ENCODE peak calls at places on chromosomes 16 and 17, in nine cellular contexts. J, R, K, M, L, W, T, G and B are unnamed samples.

GRCh38 chr16:70396209-70396904 is 42.5 kb downstream of the ST3GAL2 start:
- DNase-seq in R (no peak), G (peak), K (no peak), T (no peak), J (no peak), M (no peak), W (peak), L (no peak), B (peak)

GRCh38 chr17:2237521-2237921 is 66.1 kb downstream of the SMG6 start:
- DNase-seq in T (peak), G (no peak), L (no peak), M (no peak), K (no peak), R (no peak), J (no peak), W (no peak), B (no peak)

GRCh38 chr17:17021194-17021863 is 20.9 kb upstream of the MPRIP start:
- DNase-seq in G (no peak), W (no peak), M (no peak), K (no peak), R (no peak), T (peak), L (peak), J (no peak), B (no peak)

GRCh38 chr16:75085556-75085955 is 31.0 kb downstream of the LDHD start:
- DNase-seq in K (no peak), L (no peak), W (no peak), R (no peak), J (no peak), T (no peak), M (no peak), G (no peak), B (no peak)

GRCh38 chr17:34997355-34997862 is 17.1 kb downstream of the LIG3 start:
- DNase-seq in W (peak), J (peak), L (peak), G (no peak), T (peak), M (no peak), K (no peak), R (no peak), B (peak)

GRCh38 chr17:17036520-17036998 is 5.7 kb upstream of the MPRIP start:
- DNase-seq in T (no peak), R (no peak), K (no peak), L (no peak), W (peak), M (no peak), G (no peak), J (no peak), B (no peak)

GRCh38 chr17:67549787-67550186 is 167.9 kb upstream of the NOL11 start:
- DNase-seq in G (no peak), M (no peak), L (no peak), K (no peak), W (no peak), J (no peak), R (no peak), T (peak), B (no peak)

GRCh38 chr17:69500911-69501429 is 86.5 kb downstream of the MAP2K6 start:
- DNase-seq in L (no peak), K (no peak), G (no peak), T (no peak), R (no peak), W (no peak), J (peak), M (no peak), B (no peak)

GRCh38 chr17:76909971-76910760 is 42.0 kb downstream of the MGAT5B start:
- DNase-seq in J (peak), M (peak), L (no peak), K (peak), W (peak), G (no peak), T (peak), R (peak), B (peak)

GRCh38 chr17:42289863-42290165 is 1.5 kb downstream of the STAT5A start:
- DNase-seq in J (no peak), W (no peak), G (peak), M (no peak), R (no peak), K (no peak), T (no peak), L (no peak), B (no peak)

GRCh38 chr16:63612462-63613227 is 1509.2 kb downstream of the CDH11 start:
- DNase-seq in K (no peak), W (peak), R (no peak), M (no peak), J (no peak), G (no peak), T (no peak), L (no peak), B (no peak)

GRCh38 chr16:88195911-88196465 is 186.8 kb upstream of the ZNF469 start:
- DNase-seq in G (no peak), R (no peak), L (no peak), T (no peak), J (no peak), W (no peak), K (no peak), M (no peak), B (no peak)

GRCh38 chr17:51555153-51555552 is 294.8 kb downstream of the UTP18 start:
- DNase-seq in J (no peak), M (no peak), T (no peak), G (no peak), L (no peak), K (no peak), W (no peak), R (no peak), B (no peak)

GRCh38 chr16:21646721-21647561 is 5.5 kb downstream of the IGSF6 start:
- DNase-seq in L (no peak), G (no peak), W (no peak), J (no peak), R (no peak), M (peak), K (no peak), T (no peak), B (no peak)

GRCh38 chr16:72818286-72818845 is 229.6 kb downstream of the ZFHX3 start:
- DNase-seq in T (no peak), R (peak), M (no peak), J (no peak), W (no peak), G (no peak), L (no peak), K (no peak), B (no peak)
- TF ChIP-seq CTCF in T (no peak), R (peak), M (peak), J (no peak), W (no peak), G (peak), L (no peak), K (peak), B (peak)

DNA sequence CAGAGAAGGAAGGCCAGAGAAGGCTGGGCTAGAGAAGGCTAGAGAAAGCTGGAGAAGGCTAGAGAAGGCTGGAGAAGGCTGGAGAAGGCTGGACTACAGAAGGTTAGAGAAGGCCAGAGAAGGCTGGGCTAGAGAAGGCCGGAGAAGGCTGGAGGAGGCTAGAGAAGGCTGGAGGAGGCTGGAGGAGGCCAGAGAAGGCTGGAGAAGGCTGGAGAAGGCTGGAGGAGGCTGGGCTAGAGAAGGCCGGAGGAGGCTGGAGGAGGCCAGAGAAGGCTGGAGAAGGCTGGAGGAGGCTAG is 6.4 kb upstream of the OGFOD3 start:
- DNase-seq in R (no peak), L (no peak), W (no peak), T (no peak), J (no peak), M (no peak), G (no peak), K (no peak), B (no peak)
- TF ChIP-seq CTCF in R (no peak), L (no peak), W (no peak), T (no peak), J (no peak), M (no peak), G (no peak), K (no peak), B (peak)

DNA sequence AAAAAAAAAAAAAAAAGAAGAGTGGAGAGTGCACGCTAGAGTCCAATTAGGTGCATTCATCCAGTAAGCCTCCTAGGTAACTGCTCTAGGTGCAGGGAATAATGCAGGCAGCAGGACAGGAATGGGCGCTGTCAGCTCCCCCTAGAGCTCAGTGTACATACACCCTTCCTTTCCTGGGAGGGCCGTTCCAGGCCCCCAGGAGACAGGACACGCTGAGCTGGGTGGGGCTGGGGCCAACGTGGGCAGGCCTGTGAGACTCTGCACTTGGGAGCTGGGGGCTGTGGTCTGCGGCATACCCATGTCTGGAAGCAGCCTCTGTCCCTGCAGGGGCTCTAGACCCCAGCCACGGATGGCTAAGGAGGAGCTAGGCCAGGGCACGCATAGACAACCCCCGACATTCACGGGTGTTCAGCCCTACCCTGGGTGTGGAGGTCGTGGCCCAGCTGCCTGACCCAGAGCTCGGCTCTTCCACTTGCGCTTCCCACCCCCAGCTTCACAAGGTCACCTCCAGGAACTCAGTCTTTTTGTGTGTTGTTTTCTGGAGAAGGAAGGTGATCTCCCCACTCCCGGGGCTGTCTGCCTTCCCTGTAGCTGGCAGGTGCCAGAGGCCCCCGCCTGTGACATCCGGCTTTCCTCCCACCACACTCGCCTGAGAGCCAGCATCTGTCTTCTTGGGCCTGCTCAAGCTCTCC is 985 bp upstream of the ANTKMT start:
- DNase-seq in J (no peak), R (no peak), M (peak), T (no peak), W (no peak), K (no peak), G (peak), L (no peak), B (no peak)
- TF ChIP-seq CTCF in J (no peak), R (no peak), M (no peak), T (no peak), W (peak), K (peak), G (peak), L (no peak), B (peak)

GRCh38 chr16:81582655-81583441 is 138.2 kb downstream of the CMIP start:
- DNase-seq in T (no peak), G (no peak), R (no peak), L (no peak), K (peak), M (no peak), W (no peak), J (no peak), B (peak)
- TF ChIP-seq CTCF in T (peak), G (no peak), R (no peak), L (peak), K (no peak), M (no peak), W (no peak), J (peak), B (peak)